ENCODE peak calls at places on chromosomes 11 and 22, in seven cellular contexts. One of them, this sample, is unnamed.

GRCh38 chr22:46056169-46057041 is 79.4 kb upstream of the WNT7B start:
- DNase-seq in SK-N-SH: peak; percentile 68
- DNase-seq in K562: no peak
- DNase-seq in HCT116: no peak
- DNase-seq in H1: no peak
- DNase-seq in HepG2: no peak
- DNase-seq in GM12878: no peak
- DNase-seq in this sample: no peak

GRCh38 chr11:109197656-109198055 is 224.3 kb upstream of the C11orf87 start:
- DNase-seq in HCT116: no peak
- DNase-seq in H1: no peak
- DNase-seq in GM12878: no peak
- DNase-seq in HepG2: no peak
- DNase-seq in SK-N-SH: no peak
- DNase-seq in K562: no peak
- DNase-seq in this sample: no peak

GRCh38 chr11:91326280-91326679 is 898.3 kb upstream of the FAT3 start:
- DNase-seq in K562: no peak
- DNase-seq in HepG2: no peak
- DNase-seq in GM12878: no peak
- DNase-seq in H1: no peak
- DNase-seq in HCT116: no peak
- DNase-seq in SK-N-SH: no peak
- DNase-seq in this sample: no peak

GRCh38 chr11:113242767-113243397 is 71.5 kb upstream of the TTC12 start:
- DNase-seq in GM12878: no peak
- DNase-seq in H1: no peak
- DNase-seq in SK-N-SH: no peak
- DNase-seq in K562: no peak
- DNase-seq in HCT116: no peak
- DNase-seq in HepG2: no peak
- DNase-seq in this sample: peak; percentile 16

GRCh38 chr11:9574806-9575530 is 1.5 kb downstream of the WEE1 start:
- DNase-seq in HCT116: peak; percentile 56
- DNase-seq in GM12878: no peak
- DNase-seq in SK-N-SH: peak; percentile 72
- DNase-seq in H1: no peak
- DNase-seq in K562: peak; percentile 85
- DNase-seq in HepG2: peak; percentile 82
- DNase-seq in this sample: no peak

GRCh38 chr22:29470159-29470855 is 9.7 kb upstream of the NEFH start:
- DNase-seq in K562: peak; percentile 78
- DNase-seq in HCT116: peak; percentile 62
- DNase-seq in HepG2: peak; percentile 26
- DNase-seq in H1: peak; percentile 81
- DNase-seq in SK-N-SH: peak; percentile 70
- DNase-seq in GM12878: no peak
- DNase-seq in this sample: peak; percentile 87

GRCh38 chr22:46088541-46089311 is 61.6 kb upstream of the PPARA start:
- DNase-seq in K562: no peak
- DNase-seq in GM12878: no peak
- DNase-seq in HCT116: no peak
- DNase-seq in HepG2: no peak
- DNase-seq in SK-N-SH: no peak
- DNase-seq in H1: no peak
- DNase-seq in this sample: no peak

GRCh38 chr11:125132071-125132470 is 20.6 kb upstream of the TMEM218 start:
- DNase-seq in HepG2: no peak
- DNase-seq in H1: no peak
- DNase-seq in HCT116: no peak
- DNase-seq in GM12878: no peak
- DNase-seq in SK-N-SH: no peak
- DNase-seq in K562: no peak
- DNase-seq in this sample: no peak

GRCh38 chr11:12284321-12285050 is 92.9 kb upstream of the PARVA start:
- DNase-seq in HepG2: no peak
- DNase-seq in HCT116: no peak
- DNase-seq in H1: no peak
- DNase-seq in GM12878: no peak
- DNase-seq in K562: no peak
- DNase-seq in SK-N-SH: peak; percentile 1
- DNase-seq in this sample: no peak

GRCh38 chr11:35337136-35337918 is 82.0 kb downstream of the SLC1A2 start:
- DNase-seq in HCT116: peak; percentile 97
- DNase-seq in HepG2: peak; percentile 85
- DNase-seq in H1: no peak
- DNase-seq in SK-N-SH: no peak
- DNase-seq in K562: peak; percentile 63
- DNase-seq in GM12878: no peak
- DNase-seq in this sample: no peak

GRCh38 chr11:75347781-75348613 is 3.5 kb downstream of the ARRB1 start:
- DNase-seq in H1: no peak
- DNase-seq in SK-N-SH: peak; percentile 31
- DNase-seq in K562: peak; percentile 51
- DNase-seq in HCT116: no peak
- DNase-seq in GM12878: no peak
- DNase-seq in HepG2: peak; percentile 64
- DNase-seq in this sample: no peak

GRCh38 chr11:86136542-86136941 is 67.7 kb upstream of the PICALM start:
- DNase-seq in HepG2: no peak
- DNase-seq in H1: no peak
- DNase-seq in GM12878: no peak
- DNase-seq in K562: no peak
- DNase-seq in HCT116: no peak
- DNase-seq in SK-N-SH: no peak
- DNase-seq in this sample: no peak

GRCh38 chr22:50305658-50306566 is 1.5 kb downstream of the PLXNB2 start:
- DNase-seq in HepG2: no peak
- DNase-seq in H1: no peak
- DNase-seq in GM12878: peak; percentile 36
- DNase-seq in HCT116: peak; percentile 66
- DNase-seq in K562: peak; percentile 48
- DNase-seq in SK-N-SH: peak; percentile 77
- DNase-seq in this sample: peak; percentile 96

GRCh38 chr11:106956887-106957505 is 61.3 kb downstream of the GUCY1A2 start:
- DNase-seq in GM12878: no peak
- DNase-seq in HepG2: no peak
- DNase-seq in SK-N-SH: no peak
- DNase-seq in HCT116: no peak
- DNase-seq in K562: no peak
- DNase-seq in H1: peak; percentile 34
- DNase-seq in this sample: no peak

GRCh38 chr22:24326266-24326665 is 55.6 kb downstream of the SPECC1L start:
- DNase-seq in GM12878: no peak
- DNase-seq in HCT116: no peak
- DNase-seq in HepG2: no peak
- DNase-seq in H1: no peak
- DNase-seq in SK-N-SH: peak; percentile 19
- DNase-seq in K562: no peak
- DNase-seq in this sample: no peak

GRCh38 chr22:19285831-19286230 is 5.7 kb downstream of the CLTCL1 start:
- DNase-seq in H1: no peak
- DNase-seq in HCT116: no peak
- DNase-seq in HepG2: no peak
- DNase-seq in GM12878: no peak
- DNase-seq in K562: no peak
- DNase-seq in SK-N-SH: no peak
- DNase-seq in this sample: no peak

GRCh38 chr22:19289475-19290161 is 1.9 kb downstream of the CLTCL1 start:
- DNase-seq in H1: no peak
- DNase-seq in SK-N-SH: no peak
- DNase-seq in GM12878: no peak
- DNase-seq in K562: peak; percentile 55
- DNase-seq in HepG2: no peak
- DNase-seq in HCT116: no peak
- DNase-seq in this sample: no peak

GRCh38 chr22:19287889-19288288 is 3.6 kb downstream of the CLTCL1 start:
- DNase-seq in H1: no peak
- DNase-seq in HCT116: no peak
- DNase-seq in GM12878: no peak
- DNase-seq in SK-N-SH: no peak
- DNase-seq in HepG2: no peak
- DNase-seq in K562: no peak
- DNase-seq in this sample: no peak

GRCh38 chr22:19290400-19291217 is 910 bp downstream of the CLTCL1 start:
- DNase-seq in HCT116: no peak
- DNase-seq in H1: no peak
- DNase-seq in HepG2: peak; percentile 10
- DNase-seq in K562: peak; percentile 42
- DNase-seq in SK-N-SH: no peak
- DNase-seq in GM12878: no peak
- DNase-seq in this sample: no peak

GRCh38 chr22:19287076-19287724 is 4.3 kb downstream of the CLTCL1 start:
- DNase-seq in HCT116: no peak
- DNase-seq in K562: no peak
- DNase-seq in SK-N-SH: no peak
- DNase-seq in HepG2: no peak
- DNase-seq in GM12878: no peak
- DNase-seq in H1: no peak
- DNase-seq in this sample: no peak
- TF ChIP-seq JUND in HCT116: no peak
- TF ChIP-seq JUND in K562: no peak
- TF ChIP-seq JUND in SK-N-SH: no peak
- TF ChIP-seq JUND in HepG2: no peak
- TF ChIP-seq JUND in GM12878: no peak
- TF ChIP-seq JUND in H1: no peak
- TF ChIP-seq JUND in this sample: no peak

GRCh38 chr11:58034471-58034870 is 3.7 kb downstream of the OR6Q1 start:
- DNase-seq in HepG2: no peak
- DNase-seq in SK-N-SH: no peak
- DNase-seq in H1: no peak
- DNase-seq in K562: no peak
- DNase-seq in GM12878: no peak
- DNase-seq in HCT116: no peak
- DNase-seq in this sample: no peak
- TF ChIP-seq JUND in HepG2: no peak
- TF ChIP-seq JUND in SK-N-SH: no peak
- TF ChIP-seq JUND in H1: no peak
- TF ChIP-seq JUND in K562: no peak
- TF ChIP-seq JUND in GM12878: no peak
- TF ChIP-seq JUND in HCT116: no peak
- TF ChIP-seq JUND in this sample: no peak

DNA sequence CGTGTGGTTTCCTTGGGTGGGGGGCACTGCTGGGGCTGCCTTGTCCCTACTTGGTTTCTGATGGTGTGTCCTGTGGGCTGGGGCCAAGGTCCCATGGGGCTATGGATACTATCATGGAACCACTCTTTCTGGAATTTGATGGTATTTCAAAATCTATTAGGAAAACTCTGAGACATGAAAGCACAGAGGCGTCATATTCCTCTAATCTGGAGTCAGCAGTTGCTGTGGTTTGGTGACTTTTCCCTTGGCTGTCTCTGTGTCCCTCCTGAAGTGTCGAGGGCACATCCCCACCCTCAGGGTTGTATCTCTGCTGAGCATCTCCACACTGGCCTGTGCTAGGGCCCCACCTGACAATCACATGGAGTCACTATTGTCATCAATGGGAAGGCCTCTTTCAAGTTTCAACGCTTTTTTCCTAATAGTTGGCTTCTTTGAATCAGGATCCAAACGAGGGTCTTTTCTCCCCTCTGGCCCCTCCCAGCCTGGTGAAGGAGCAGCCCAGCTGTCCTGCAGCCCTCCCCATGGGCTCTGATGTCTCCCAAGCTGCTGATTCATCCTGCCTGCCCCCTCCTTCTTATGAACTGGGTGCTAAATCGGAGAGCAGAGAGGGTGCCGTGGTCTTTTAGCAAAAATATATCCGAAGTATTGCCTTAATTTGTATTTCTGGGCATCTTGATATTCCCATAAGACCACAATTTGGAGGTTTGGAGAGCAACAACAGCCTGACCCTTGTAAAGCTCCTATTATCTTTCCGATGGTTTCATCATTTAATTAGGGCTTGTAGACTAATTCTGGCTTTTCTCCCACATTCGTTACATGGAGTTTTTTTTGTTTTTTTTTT is 38.5 kb downstream of the MED15 start:
- DNase-seq in GM12878: no peak
- DNase-seq in K562: peak; percentile 91
- DNase-seq in HCT116: no peak
- DNase-seq in H1: no peak
- DNase-seq in HepG2: no peak
- DNase-seq in SK-N-SH: no peak
- DNase-seq in this sample: no peak
- TF ChIP-seq JUND in GM12878: no peak
- TF ChIP-seq JUND in K562: peak; percentile 70
- TF ChIP-seq JUND in HCT116: no peak
- TF ChIP-seq JUND in H1: no peak
- TF ChIP-seq JUND in HepG2: no peak
- TF ChIP-seq JUND in SK-N-SH: no peak
- TF ChIP-seq JUND in this sample: no peak

DNA sequence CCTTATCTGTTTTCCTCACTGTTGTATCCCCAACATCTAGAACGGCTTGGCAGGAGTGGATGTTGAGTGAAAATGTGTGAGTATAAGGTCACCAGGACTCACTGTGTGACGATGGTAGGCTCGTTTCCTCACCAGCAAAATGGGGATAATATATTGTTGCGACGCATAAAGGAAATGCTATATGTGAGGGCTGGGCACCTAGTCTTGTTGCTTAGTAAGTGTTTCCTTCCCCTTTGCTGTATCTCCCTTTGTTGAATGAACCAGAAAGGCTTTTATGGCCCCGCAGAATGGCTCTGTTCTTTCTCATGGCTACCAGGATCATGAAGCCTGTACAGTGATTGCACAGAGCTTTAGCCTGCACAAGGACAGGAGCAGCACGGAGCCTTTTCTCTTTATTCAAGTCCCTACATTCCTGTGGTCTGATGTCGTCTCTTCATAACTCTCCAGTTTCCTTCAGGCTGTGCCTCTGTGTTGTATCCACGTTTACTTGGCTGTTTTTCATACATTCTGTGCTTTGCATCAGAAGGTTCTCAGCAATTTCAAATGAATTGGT is 5.4 kb downstream of the TNRC6B start:
- DNase-seq in H1: no peak
- DNase-seq in K562: peak; percentile 35
- DNase-seq in GM12878: no peak
- DNase-seq in SK-N-SH: no peak
- DNase-seq in HCT116: no peak
- DNase-seq in HepG2: peak; percentile 68
- DNase-seq in this sample: no peak
- TF ChIP-seq JUND in H1: no peak
- TF ChIP-seq JUND in K562: no peak
- TF ChIP-seq JUND in GM12878: no peak
- TF ChIP-seq JUND in SK-N-SH: no peak
- TF ChIP-seq JUND in HCT116: no peak
- TF ChIP-seq JUND in HepG2: no peak
- TF ChIP-seq JUND in this sample: no peak

DNA sequence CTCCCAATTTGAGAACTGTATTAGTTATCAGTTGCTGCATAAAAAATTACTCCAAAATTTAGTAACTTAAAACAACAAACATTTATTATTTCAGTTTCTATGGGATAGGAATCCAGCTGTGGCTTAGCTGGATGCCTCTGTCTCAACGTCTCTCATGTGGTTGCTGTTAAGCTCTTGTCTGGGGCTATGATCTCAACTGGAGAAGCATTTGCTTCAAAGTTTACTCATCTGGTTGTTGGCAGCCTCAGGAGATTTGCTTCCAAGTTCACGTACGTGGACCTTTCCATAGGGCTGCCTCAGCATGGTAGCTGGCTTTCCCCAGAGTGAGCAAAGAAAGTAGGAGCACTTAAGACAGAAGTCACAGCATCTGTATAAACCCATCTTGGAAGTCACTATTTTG is 144.9 kb upstream of the SESN3 start:
- DNase-seq in K562: no peak
- DNase-seq in GM12878: no peak
- DNase-seq in SK-N-SH: no peak
- DNase-seq in HepG2: no peak
- DNase-seq in HCT116: no peak
- DNase-seq in H1: no peak
- DNase-seq in this sample: no peak
- TF ChIP-seq JUND in K562: no peak
- TF ChIP-seq JUND in GM12878: no peak
- TF ChIP-seq JUND in SK-N-SH: no peak
- TF ChIP-seq JUND in HepG2: no peak
- TF ChIP-seq JUND in HCT116: no peak
- TF ChIP-seq JUND in H1: no peak
- TF ChIP-seq JUND in this sample: no peak